ENCODE peak calls at places on chromosomes 3 and 15, in four cellular contexts. Z is cardiac muscle cell; P is GM03348; G is activated naive CD8-positive, alpha-beta T cell treated with anti-CD3 and anti-CD28 coated beads for 36 hours. R is an unnamed sample.

GRCh38 chr15:75143738-75144334 is 57.8 kb upstream of the C15orf39 start:
- DNase-seq in Z (peak), P (no peak), G (no peak), R (no peak)

GRCh38 chr3:55162031-55162784 is 234.3 kb upstream of the LRTM1 start:
- DNase-seq in Z (no peak), P (peak), G (no peak), R (no peak)

GRCh38 chr15:89402406-89402805 is 67.8 kb upstream of the POLG start:
- DNase-seq in Z (no peak), P (no peak), G (no peak), R (no peak)

GRCh38 chr15:33094336-33094735 is 100.2 kb downstream of the FMN1 start:
- DNase-seq in Z (peak), P (no peak), G (no peak), R (no peak)

GRCh38 chr3:123750209-123750608 is 133.9 kb downstream of the MYLK start:
- DNase-seq in Z (no peak), P (no peak), G (no peak), R (no peak)

GRCh38 chr3:52436500-52437106 is 8.3 kb downstream of the SEMA3G start:
- DNase-seq in Z (no peak), P (peak), G (no peak), R (no peak)

GRCh38 chr3:82202254-82202653 is 440.8 kb upstream of the GBE1 start:
- DNase-seq in Z (peak), P (no peak), G (no peak), R (no peak)

GRCh38 chr3:56812749-56813655 is 11.3 kb upstream of the ARHGEF3 start:
- DNase-seq in Z (no peak), P (peak), G (no peak), R (no peak)

GRCh38 chr15:61983087-61983486 is 77.2 kb downstream of the VPS13C start:
- DNase-seq in Z (no peak), P (no peak), G (no peak), R (no peak)

GRCh38 chr15:85639752-85640381 is 154.9 kb downstream of the KLHL25 start:
- DNase-seq in Z (no peak), P (peak), G (no peak), R (no peak)

GRCh38 chr3:142495103-142495502 is 47.3 kb upstream of the XRN1 start:
- DNase-seq in Z (no peak), P (no peak), G (no peak), R (no peak)